ENCODE peak calls at places on chromosomes 3 and 15, in seven cellular contexts. K is H1, G is neuronal stem cell, O is mesenchymal stem cell, X is H9, M is IMR-90, R is mesendoderm. U is an unnamed sample.
A peak's percentile ranks its signal among the peaks of the same experiment; 100 is the strongest.

GRCh38 chr3:21839592-21839991 is 88.6 kb upstream of the ZNF385D start:
- DNase-seq in R (peak; percentile 45), X (no peak), O (peak; percentile 50), K (peak; percentile 52), G (no peak), M (peak; percentile 53), U (no peak)

GRCh38 chr15:55991841-55992768 is 1.3 kb downstream of the NEDD4 start:
- DNase-seq in G (no peak), X (no peak), O (peak; percentile 18), K (no peak), M (no peak), R (no peak), U (no peak)

GRCh38 chr15:56047354-56047753 is 53.9 kb upstream of the NEDD4 start:
- DNase-seq in M (no peak), R (no peak), X (no peak), O (peak; percentile 29), K (no peak), G (no peak), U (no peak)

GRCh38 chr15:40776537-40777141 is 6.9 kb downstream of the C15orf62 start:
- DNase-seq in X (no peak), K (no peak), G (no peak), R (no peak), M (peak; percentile 41), O (no peak), U (no peak)

GRCh38 chr15:93331545-93332117 is 242.6 kb upstream of the RGMA start:
- DNase-seq in M (no peak), K (peak; percentile 69), G (no peak), O (no peak), R (peak; percentile 72), X (peak; percentile 79), U (no peak)

GRCh38 chr3:72999971-73000370 is 3.4 kb downstream of the PPP4R2 start:
- DNase-seq in R (no peak), K (no peak), G (no peak), M (no peak), O (no peak), X (no peak), U (no peak)

GRCh38 chr3:52095990-52096775 is 39.8 kb upstream of the DUSP7 start:
- DNase-seq in X (no peak), K (no peak), M (peak; percentile 31), G (no peak), O (no peak), R (no peak), U (no peak)

GRCh38 chr3:11566478-11566877 is 77.2 kb downstream of the VGLL4 start:
- DNase-seq in K (no peak), R (no peak), M (no peak), G (no peak), X (no peak), O (no peak), U (no peak)

GRCh38 chr3:52393959-52394670 is 50.8 kb downstream of the SEMA3G start:
- DNase-seq in K (no peak), M (no peak), X (no peak), O (no peak), G (no peak), R (no peak), U (no peak)

GRCh38 chr3:55963611-55964010 is 476.5 kb upstream of the WNT5A start:
- DNase-seq in M (no peak), X (no peak), O (no peak), K (no peak), R (no peak), G (no peak), U (no peak)

GRCh38 chr15:49734831-49735508 is 114.1 kb downstream of the DTWD1 start:
- DNase-seq in X (no peak), K (no peak), O (no peak), R (no peak), M (no peak), G (no peak), U (no peak)

GRCh38 chr15:29127506-29128430 is 141.9 kb downstream of the NSMCE3 start:
- DNase-seq in X (no peak), O (no peak), R (peak; percentile 22), G (no peak), K (no peak), M (no peak), U (no peak)

GRCh38 chr3:120410541-120410940 is 40.3 kb downstream of the FSTL1 start:
- DNase-seq in K (no peak), R (no peak), X (no peak), O (no peak), M (no peak), G (no peak), U (no peak)

GRCh38 chr15:72197460-72198409 is at the start of gene GRAMD2A:
- DNase-seq in R (peak; percentile 88), K (peak; percentile 86), O (peak; percentile 37), M (no peak), X (peak; percentile 88), G (no peak), U (peak; percentile 57)

GRCh38 chr3:142319912-142320311 is 94.5 kb upstream of the GK5 start:
- DNase-seq in O (no peak), M (no peak), X (no peak), K (no peak), G (no peak), R (no peak), U (no peak)

GRCh38 chr3:6204891-6205290 is 656.0 kb upstream of the GRM7 start:
- DNase-seq in R (no peak), G (no peak), X (no peak), K (no peak), M (no peak), O (no peak), U (no peak)

GRCh38 chr15:74174216-74174965 is 881 bp downstream of the ISLR start:
- DNase-seq in X (peak; percentile 35), G (no peak), R (no peak), K (no peak), O (peak; percentile 18), M (no peak), U (no peak)

GRCh38 chr3:15936347-15936746 is 138.6 kb upstream of the ANKRD28 start:
- DNase-seq in K (no peak), O (no peak), M (peak; percentile 9), G (no peak), R (no peak), X (no peak), U (no peak)

DNA sequence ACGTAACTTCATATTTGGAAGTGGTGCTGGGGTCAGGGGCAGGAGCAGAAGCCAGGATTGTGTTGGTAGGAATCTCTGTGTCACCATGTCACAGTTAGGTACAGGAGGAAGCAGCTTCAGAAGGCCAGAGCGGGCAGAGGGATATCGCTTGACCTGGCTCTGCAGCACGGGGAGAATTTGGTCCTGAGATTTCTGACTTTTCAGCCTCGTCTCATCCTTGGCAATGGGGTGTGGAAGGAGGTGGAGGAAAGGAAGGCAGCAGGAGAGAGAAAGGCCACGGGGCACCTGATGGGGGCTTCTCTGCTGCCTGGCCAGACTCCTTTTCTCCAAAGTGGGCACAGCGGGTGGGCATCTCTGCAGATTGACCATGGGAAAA is 564 bp downstream of the IL16 start:
- DNase-seq in X (no peak), M (no peak), K (no peak), R (no peak), G (no peak), O (no peak), U (no peak)
- H2BK120ac ChIP-seq in X (no peak overlapping the region), M (no peak overlapping the region), K (no peak overlapping the region), R (no peak overlapping the region), G (no peak overlapping the region), O (no peak overlapping the region), U (no peak overlapping the region)

GRCh38 chr3:111584724-111585123 is 10.4 kb downstream of the ZBED2 start:
- DNase-seq in X (no peak), K (no peak), G (no peak), M (no peak), R (no peak), O (no peak), U (no peak)
- H3K27ac ChIP-seq in X (no peak overlapping the region), K (no peak overlapping the region), G (no peak overlapping the region), M (no peak overlapping the region), R (no peak overlapping the region), O (no peak overlapping the region), U (no peak overlapping the region)

DNA sequence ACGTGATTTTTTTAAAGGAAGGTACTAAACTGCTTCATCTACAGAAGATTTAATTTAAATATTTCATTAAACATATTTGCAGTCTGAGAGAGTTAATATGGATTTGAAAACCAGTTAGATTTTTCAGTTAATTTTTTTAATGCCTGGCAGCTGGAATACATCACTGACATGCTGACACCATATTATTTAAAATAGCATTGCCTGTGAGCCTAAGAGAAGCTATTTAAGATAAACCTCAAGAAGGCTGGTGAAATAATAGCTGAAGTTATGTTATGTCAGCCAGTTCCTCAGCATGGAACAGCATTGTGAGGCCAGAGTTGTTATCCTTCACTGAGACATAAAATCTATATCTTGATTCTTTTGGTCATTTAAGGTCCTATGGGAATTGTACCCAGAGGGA is 705.2 kb downstream of the NAALADL2 start:
- DNase-seq in M (peak; percentile 18), X (no peak), K (no peak), O (peak; percentile 11), R (no peak), G (no peak), U (no peak)
- H3K23ac ChIP-seq in M (no peak overlapping the region), X (no peak overlapping the region), K (no peak overlapping the region), O (no peak overlapping the region), R (no peak overlapping the region), G (no peak overlapping the region), U (no peak overlapping the region)

GRCh38 chr3:90136468-90137191 is 1029.2 kb downstream of the EPHA3 start:
- DNase-seq in G (no peak), R (no peak), K (no peak), O (no peak), M (no peak), X (no peak), U (no peak)
- H2BK120ac ChIP-seq in G (no peak overlapping the region), R (no peak overlapping the region), K (no peak overlapping the region), O (no peak overlapping the region), M (no peak overlapping the region), X (no peak overlapping the region), U (no peak overlapping the region)